ENCODE peak calls at places on chromosomes 5 and 9, in nine cellular contexts. K is osteocyte; Z is hypothalamus; P is anterior cingulate cortex; N is EL; Y is GM10248; B is GM12864; R is body of pancreas; W is stimulated activated CD4-positive, alpha-beta T cell treated with anti-CD3 and anti-CD28 coated beads, Interleukin-2, amount 100 ng/mL, for 48 hours. I is an unnamed sample.

GRCh38 chr5:164562271-164562856 is 1056.9 kb downstream of the MAT2B start:
- DNase-seq in P (no peak), K (no peak), Z (no peak), Y (no peak), N (no peak), R (no peak), B (no peak), W (no peak), I (no peak)

GRCh38 chr9:27888661-27889295 is 315.5 kb upstream of the C9orf72 start:
- DNase-seq in K (no peak), P (no peak), N (no peak), B (no peak), Z (no peak), W (peak), Y (peak), R (peak), I (no peak)

GRCh38 chr9:94675008-94675841 is 35.9 kb upstream of the FBP1 start:
- DNase-seq in R (no peak), Y (no peak), P (no peak), Z (no peak), N (peak), K (no peak), B (no peak), W (no peak), I (no peak)

GRCh38 chr5:37791321-37791720 is 48.5 kb downstream of the GDNF start:
- DNase-seq in Z (no peak), Y (no peak), N (no peak), R (no peak), K (no peak), W (no peak), B (no peak), P (no peak), I (no peak)

GRCh38 chr9:3526166-3526902 is 533 bp upstream of the RFX3 start:
- DNase-seq in R (peak), B (no peak), W (peak), Y (peak), P (peak), K (peak), Z (peak), N (peak), I (peak)

GRCh38 chr9:3290231-3290840 is 235.5 kb downstream of the RFX3 start:
- DNase-seq in W (no peak), N (no peak), K (no peak), Z (no peak), B (no peak), R (no peak), Y (no peak), P (no peak), I (no peak)

GRCh38 chr5:170333161-170333909 is 35.8 kb upstream of the LCP2 start:
- DNase-seq in Z (no peak), B (no peak), K (no peak), W (peak), Y (no peak), R (no peak), P (no peak), N (peak), I (peak)

GRCh38 chr5:109324941-109325340 is 84.8 kb downstream of the PJA2 start:
- DNase-seq in N (no peak), Y (no peak), P (no peak), K (no peak), W (no peak), R (no peak), Z (no peak), B (no peak), I (no peak)

GRCh38 chr5:172573115-172573882 is 67.8 kb upstream of the NEURL1B start:
- DNase-seq in Z (no peak), K (no peak), N (no peak), B (no peak), Y (no peak), P (no peak), R (no peak), W (no peak), I (no peak)

GRCh38 chr9:93586290-93587057 is 10.1 kb downstream of the PHF2 start:
- DNase-seq in B (no peak), Z (no peak), Y (no peak), R (no peak), N (no peak), K (peak), W (no peak), P (no peak), I (peak)

GRCh38 chr9:136017813-136018190 is 56.6 kb upstream of the UBAC1 start:
- DNase-seq in R (no peak), P (no peak), Y (no peak), N (no peak), B (no peak), Z (no peak), K (no peak), W (no peak), I (peak)

GRCh38 chr9:26292943-26293342 is 599.7 kb downstream of the CAAP1 start:
- DNase-seq in K (peak), P (no peak), B (no peak), Z (no peak), Y (no peak), W (no peak), R (no peak), N (peak), I (no peak)

GRCh38 chr5:142783601-142784291 is 13.6 kb downstream of the ARHGAP26 start:
- DNase-seq in W (peak), Z (peak), R (no peak), B (no peak), P (no peak), K (no peak), N (no peak), Y (peak), I (no peak)

GRCh38 chr5:38766151-38766550 is 79.7 kb upstream of the OSMR start:
- DNase-seq in K (no peak), W (no peak), Y (no peak), R (no peak), B (no peak), N (no peak), P (no peak), Z (no peak), I (no peak)

GRCh38 chr9:95018099-95018927 is 291.8 kb downstream of the AOPEP start:
- DNase-seq in N (peak), Y (peak), P (no peak), B (no peak), K (no peak), R (peak), W (no peak), Z (peak), I (peak)

GRCh38 chr9:20208156-20208555 is 414.1 kb downstream of the MLLT3 start:
- DNase-seq in Y (no peak), R (no peak), K (no peak), Z (no peak), P (no peak), N (no peak), W (no peak), B (no peak), I (no peak)

GRCh38 chr5:77379558-77380061 is 112.5 kb downstream of the WDR41 start:
- DNase-seq in P (no peak), K (no peak), Y (peak), W (peak), R (no peak), Z (no peak), B (peak), N (no peak), I (no peak)

GRCh38 chr9:1219284-1219683 is 169.1 kb downstream of the DMRT2 start:
- DNase-seq in N (peak), B (no peak), P (no peak), R (no peak), Z (no peak), Y (no peak), K (no peak), W (no peak), I (no peak)

GRCh38 chr5:177372910-177373309 is 11.3 kb upstream of the SLC34A1 start:
- DNase-seq in K (no peak), R (no peak), Z (no peak), N (no peak), W (no peak), B (no peak), Y (no peak), P (no peak), I (no peak)

GRCh38 chr9:109542922-109543321 is 44.8 kb upstream of the PTPN3 start:
- DNase-seq in K (no peak), R (no peak), Y (no peak), Z (no peak), W (no peak), P (no peak), B (no peak), N (no peak), I (no peak)

GRCh38 chr5:146788918-146789317 is 89.6 kb downstream of the PPP2R2B start:
- DNase-seq in N (no peak), K (no peak), Y (no peak), W (no peak), Z (no peak), P (no peak), R (no peak), B (no peak), I (no peak)

GRCh38 chr5:136080113-136080482 is 51.3 kb downstream of the TGFBI start:
- DNase-seq in Y (no peak), K (no peak), P (no peak), Z (no peak), R (no peak), W (no peak), N (peak), B (no peak), I (no peak)